ENCODE peak calls at places on chromosomes 5 and 9, in four cellular contexts. I is SK-N-SH, Y is H1, H is HepG2. B is an unnamed sample.
A peak's percentile ranks its signal among the peaks of the same experiment; 100 is the strongest.

GRCh38 chr5:94618029-94618492 is 343 bp downstream of the KIAA0825 start:
- DNase-seq in Y (no peak), I (peak; percentile 50), H (peak; percentile 35), B (no peak)

GRCh38 chr9:35818341-35818740 is 3.5 kb upstream of the HINT2 start:
- DNase-seq in Y (no peak), I (no peak), H (no peak), B (no peak)

GRCh38 chr9:91395553-91396470 is 27.8 kb downstream of the NFIL3 start:
- DNase-seq in H (no peak), I (no peak), Y (no peak), B (peak; percentile 46)

GRCh38 chr9:127122176-127123151 is at the start of gene ANGPTL2:
- DNase-seq in I (peak; percentile 94), Y (peak; percentile 90), H (peak; percentile 43), B (no peak)

GRCh38 chr5:117812866-117813265 is 1175.5 kb downstream of the DTWD2 start:
- DNase-seq in I (no peak), H (no peak), Y (no peak), B (no peak)

GRCh38 chr5:36403601-36404311 is 102.1 kb upstream of the RANBP3L start:
- DNase-seq in Y (no peak), H (no peak), I (no peak), B (no peak)

GRCh38 chr5:81349161-81349560 is 44.8 kb downstream of the ACOT12 start:
- DNase-seq in H (no peak), Y (no peak), I (no peak), B (no peak)

GRCh38 chr5:137888875-137889759 is at the start of gene PKD2L2:
- DNase-seq in I (peak; percentile 90), H (no peak), Y (peak; percentile 87), B (peak; percentile 75)

GRCh38 chr5:58455066-58455465 is 4.8 kb downstream of the PLK2 start:
- DNase-seq in Y (no peak), I (no peak), H (no peak), B (no peak)

GRCh38 chr5:140341591-140341990 is 4.8 kb downstream of the HBEGF start:
- DNase-seq in Y (no peak), H (no peak), I (no peak), B (no peak)

GRCh38 chr5:81971086-81971693 is 633 bp upstream of the ATG10 start:
- DNase-seq in I (peak; percentile 41), Y (no peak), H (peak; percentile 3), B (peak; percentile 19)

GRCh38 chr5:152701305-152701704 is 296.2 kb upstream of the NMUR2 start:
- DNase-seq in H (no peak), I (no peak), Y (no peak), B (no peak)

GRCh38 chr5:59618644-59619043 is 274.9 kb downstream of the PDE4D start:
- DNase-seq in H (no peak), I (no peak), Y (no peak), B (no peak)

GRCh38 chr9:113556877-113557593 is 93.5 kb downstream of the RGS3 start:
- DNase-seq in H (no peak), I (no peak), Y (no peak), B (no peak)

GRCh38 chr5:154647760-154648143 is 107.4 kb upstream of the LARP1 start:
- DNase-seq in I (no peak), Y (no peak), H (no peak), B (no peak)

GRCh38 chr5:1140188-1140817 is 28.4 kb upstream of the SLC12A7 start:
- DNase-seq in H (peak; percentile 54), I (peak; percentile 87), Y (peak; percentile 79), B (no peak)

DNA sequence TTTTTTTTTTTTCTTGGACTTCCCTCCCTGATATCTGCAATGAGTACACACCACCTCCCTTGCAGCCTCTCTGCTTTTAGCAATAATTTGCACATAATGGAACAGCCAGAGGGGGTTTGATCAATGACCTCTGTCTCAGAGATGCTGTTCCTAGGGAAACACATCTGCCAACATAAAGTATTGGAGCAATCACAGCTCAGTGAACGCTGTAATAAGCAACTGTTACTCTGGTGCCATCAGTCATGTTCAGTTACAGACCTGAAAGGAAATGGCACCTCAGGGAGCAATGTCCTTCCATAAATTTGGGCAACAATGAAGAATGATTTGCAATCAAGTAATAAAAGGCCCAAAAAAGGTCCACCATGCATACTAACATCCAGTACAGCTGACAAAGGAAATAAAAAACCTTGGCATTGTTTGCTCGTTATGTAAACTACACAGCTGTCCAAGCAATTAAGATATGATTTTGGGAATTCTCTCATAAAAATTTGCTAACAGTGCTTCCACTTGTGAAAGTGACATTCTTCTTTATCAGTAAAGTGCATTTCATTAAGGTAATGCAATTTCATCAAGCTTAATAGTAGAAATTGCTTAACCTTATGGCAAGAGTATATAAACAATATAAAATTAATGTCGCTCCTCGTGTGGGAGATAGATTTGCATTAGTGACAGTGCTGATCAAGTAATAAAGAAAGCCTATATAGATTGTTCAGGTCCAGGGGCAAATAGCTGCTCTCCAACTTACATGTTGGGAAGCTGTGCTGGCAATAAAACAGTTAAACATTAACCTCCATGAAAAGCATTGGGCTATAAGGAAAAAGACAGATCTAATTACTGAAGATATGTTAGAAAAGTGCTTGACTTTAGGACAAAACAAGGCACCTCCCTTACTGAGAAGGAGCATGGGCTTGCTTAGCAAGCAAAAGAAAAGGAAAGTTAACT is 167.7 kb downstream of the RASEF start:
- DNase-seq in H (no peak), I (peak; percentile 41), Y (no peak), B (no peak)
- TF ChIP-seq TCF12 in H (no peak), I (no peak), Y (no peak), B (no peak)

GRCh38 chr9:79408617-79409016 is 163.1 kb upstream of the TLE4 start:
- DNase-seq in Y (no peak), I (no peak), H (no peak), B (no peak)
- H2AFZ ChIP-seq in Y (no peak overlapping the region), I (no peak overlapping the region), H (no peak overlapping the region), B (no peak overlapping the region)

GRCh38 chr5:173954671-173955605 is 34.0 kb upstream of the C5orf47 start:
- DNase-seq in H (no peak), Y (no peak), I (no peak), B (no peak)
- TF ChIP-seq TCF12 in H (no peak), Y (no peak), I (no peak), B (no peak)

DNA sequence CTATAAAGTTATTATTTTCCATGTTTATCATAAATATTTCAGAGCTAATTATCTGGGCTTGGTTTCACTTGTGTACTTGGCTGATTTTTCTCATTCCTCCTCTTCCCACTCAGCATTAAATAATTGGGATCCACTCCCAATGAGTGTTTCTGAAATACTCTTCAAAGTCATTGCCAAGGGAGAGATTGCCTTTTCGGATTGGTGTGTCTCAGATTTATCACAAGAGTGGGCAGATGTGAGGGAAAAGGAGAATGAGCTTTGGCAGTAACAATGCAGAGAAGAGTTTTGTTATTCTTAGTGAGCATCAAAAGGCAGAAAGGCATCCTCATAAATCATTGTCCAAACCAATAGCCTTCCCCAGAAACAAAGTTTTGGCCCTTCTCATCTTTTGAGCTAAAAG is 79.2 kb downstream of the SEMA5A start:
- DNase-seq in H (no peak), I (no peak), Y (no peak), B (no peak)
- H2AFZ ChIP-seq in H (no peak overlapping the region), I (no peak overlapping the region), Y (no peak overlapping the region), B (no peak overlapping the region)